ENCODE peak calls at places on chromosomes 3 and 15, in four cellular contexts. One of them, this sample, is unnamed.
A peak's percentile ranks its signal among the peaks of the same experiment; 100 is the strongest.

GRCh38 chr3:196181127-196181546 is 30.1 kb downstream of the ZDHHC19 start:
- DNase-seq in upper lobe of left lung: no peak
- DNase-seq in heart right ventricle: no peak
- DNase-seq in stomach: no peak
- DNase-seq in this sample: no peak

GRCh38 chr3:185763347-185764010 is 61.4 kb downstream of the IGF2BP2 start:
- DNase-seq in upper lobe of left lung: no peak
- DNase-seq in heart right ventricle: no peak
- DNase-seq in stomach: no peak
- DNase-seq in this sample: no peak

GRCh38 chr3:153894857-153895256 is 226.3 kb upstream of the ARHGEF26 start:
- DNase-seq in upper lobe of left lung: no peak
- DNase-seq in heart right ventricle: no peak
- DNase-seq in stomach: no peak
- DNase-seq in this sample: no peak

GRCh38 chr3:150675587-150675986 is 28.1 kb downstream of the ERICH6 start:
- DNase-seq in upper lobe of left lung: no peak
- DNase-seq in heart right ventricle: no peak
- DNase-seq in stomach: no peak
- DNase-seq in this sample: no peak

GRCh38 chr3:144032531-144033234 is 61.1 kb downstream of the DIPK2A start:
- DNase-seq in upper lobe of left lung: no peak
- DNase-seq in heart right ventricle: no peak
- DNase-seq in stomach: no peak
- DNase-seq in this sample: no peak

GRCh38 chr15:47586653-47587224 is 130.6 kb upstream of the SEMA6D start:
- DNase-seq in upper lobe of left lung: no peak
- DNase-seq in heart right ventricle: peak; percentile 59
- DNase-seq in stomach: no peak
- DNase-seq in this sample: peak; percentile 61

GRCh38 chr3:120180731-120181412 is 86.6 kb upstream of the GSK3B start:
- DNase-seq in upper lobe of left lung: no peak
- DNase-seq in heart right ventricle: no peak
- DNase-seq in stomach: no peak
- DNase-seq in this sample: no peak

GRCh38 chr3:126752303-126753190 is 48.5 kb downstream of the CHCHD6 start:
- DNase-seq in upper lobe of left lung: peak; percentile 80
- DNase-seq in heart right ventricle: peak; percentile 79
- DNase-seq in stomach: peak; percentile 76
- DNase-seq in this sample: peak; percentile 94

GRCh38 chr15:92415639-92416297 is 22.1 kb downstream of the ST8SIA2 start:
- DNase-seq in upper lobe of left lung: no peak
- DNase-seq in heart right ventricle: no peak
- DNase-seq in stomach: no peak
- DNase-seq in this sample: no peak

GRCh38 chr15:82146990-82147461 is 101.2 kb upstream of the MEX3B start:
- DNase-seq in upper lobe of left lung: no peak
- DNase-seq in heart right ventricle: no peak
- DNase-seq in stomach: no peak
- DNase-seq in this sample: no peak

GRCh38 chr3:101902041-101902440 is 52.7 kb downstream of the NFKBIZ start:
- DNase-seq in upper lobe of left lung: peak; percentile 29
- DNase-seq in heart right ventricle: no peak
- DNase-seq in stomach: no peak
- DNase-seq in this sample: no peak

DNA sequence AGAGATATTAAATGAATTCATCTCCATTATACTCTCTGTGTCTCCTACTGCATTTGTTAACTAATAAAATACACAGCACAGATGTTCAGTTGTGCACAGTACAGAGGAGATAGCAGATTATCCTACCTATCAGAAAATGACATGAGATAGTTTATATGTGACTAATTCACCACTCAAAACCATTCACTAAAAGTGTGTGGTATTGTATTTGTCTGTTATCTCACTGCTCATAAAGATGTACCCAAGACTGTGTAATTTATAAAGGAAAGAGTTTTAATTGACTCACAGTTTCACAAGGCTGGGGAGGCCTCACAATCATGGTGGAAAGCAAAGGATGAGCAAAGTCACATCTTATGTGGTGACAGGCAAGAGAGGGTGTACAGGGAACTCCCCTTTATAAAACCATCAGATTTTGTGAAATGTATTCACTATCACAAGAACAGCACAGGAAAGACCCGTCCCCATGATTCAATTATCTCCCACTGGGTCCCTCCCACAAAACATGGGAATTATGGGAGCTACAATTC is 936.3 kb downstream of the ROBO1 start:
- DNase-seq in upper lobe of left lung: no peak
- DNase-seq in heart right ventricle: no peak
- DNase-seq in stomach: no peak
- DNase-seq in this sample: no peak
- H3K4me1 ChIP-seq in upper lobe of left lung: no peaks in the 10 kb centered on the region
- H3K4me1 ChIP-seq in heart right ventricle: no peaks in the 10 kb centered on the region
- H3K4me1 ChIP-seq in stomach: no peaks in the 10 kb centered on the region
- H3K4me1 ChIP-seq in this sample: no peaks in the 10 kb centered on the region

GRCh38 chr3:124653788-124654469 is 76.3 kb upstream of the UMPS start:
- DNase-seq in upper lobe of left lung: no peak
- DNase-seq in heart right ventricle: no peak
- DNase-seq in stomach: no peak
- DNase-seq in this sample: no peak

GRCh38 chr3:124656531-124656930 is 73.7 kb upstream of the UMPS start:
- DNase-seq in upper lobe of left lung: no peak
- DNase-seq in heart right ventricle: no peak
- DNase-seq in stomach: no peak
- DNase-seq in this sample: no peak

GRCh38 chr3:124653071-124653470 is 77.2 kb upstream of the UMPS start:
- DNase-seq in upper lobe of left lung: no peak
- DNase-seq in heart right ventricle: no peak
- DNase-seq in stomach: no peak
- DNase-seq in this sample: no peak

GRCh38 chr3:124652009-124652408 is 78.2 kb upstream of the UMPS start:
- DNase-seq in upper lobe of left lung: no peak
- DNase-seq in heart right ventricle: no peak
- DNase-seq in stomach: no peak
- DNase-seq in this sample: no peak

DNA sequence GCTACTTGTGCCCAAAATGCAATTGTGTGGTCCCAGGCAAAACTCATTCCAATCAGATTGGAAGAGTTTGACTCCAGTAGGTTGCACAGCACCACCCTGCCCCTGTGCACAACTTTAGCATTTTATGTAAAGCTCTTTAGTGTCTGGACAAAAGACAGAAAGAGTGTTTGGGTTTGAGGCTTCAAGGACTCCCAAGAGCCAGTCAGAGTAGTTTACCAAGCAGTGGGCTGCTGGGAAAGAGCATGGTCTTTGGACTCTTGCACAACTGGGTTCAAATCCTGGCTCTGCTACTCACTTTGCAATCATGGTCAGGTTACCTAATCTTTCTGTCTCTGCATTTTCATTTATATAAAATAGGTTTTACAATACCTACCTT is 75.8 kb upstream of the UMPS start:
- DNase-seq in upper lobe of left lung: no peak
- DNase-seq in heart right ventricle: no peak
- DNase-seq in stomach: no peak
- DNase-seq in this sample: no peak
- H3K27me3 ChIP-seq in upper lobe of left lung: no peaks in the 10 kb centered on the region
- H3K27me3 ChIP-seq in heart right ventricle: no peaks in the 10 kb centered on the region
- H3K27me3 ChIP-seq in stomach: no peaks in the 10 kb centered on the region
- H3K27me3 ChIP-seq in this sample: no peaks in the 10 kb centered on the region

GRCh38 chr3:12943124-12944021 is 102.0 kb upstream of the RPL32 start:
- DNase-seq in upper lobe of left lung: no peak
- DNase-seq in heart right ventricle: peak; percentile 61
- DNase-seq in stomach: peak; percentile 57
- DNase-seq in this sample: no peak
- H3K27ac ChIP-seq in upper lobe of left lung: no peak overlapping the region
- H3K27ac ChIP-seq in heart right ventricle: no peak overlapping the region
- H3K27ac ChIP-seq in stomach: no peak overlapping the region
- H3K27ac ChIP-seq in this sample: no peak overlapping the region

GRCh38 chr15:71294251-71294635 is 179.0 kb downstream of the THSD4 start:
- DNase-seq in upper lobe of left lung: no peak
- DNase-seq in heart right ventricle: no peak
- DNase-seq in stomach: no peak
- DNase-seq in this sample: no peak
- H3K4me1 ChIP-seq in upper lobe of left lung: no peaks in the 10 kb centered on the region
- H3K4me1 ChIP-seq in heart right ventricle: peaks cover 24% of the 10 kb centered on the region
- H3K4me1 ChIP-seq in stomach: no peaks in the 10 kb centered on the region
- H3K4me1 ChIP-seq in this sample: no peaks in the 10 kb centered on the region

GRCh38 chr3:186826316-186826977 is 16.1 kb upstream of the ADIPOQ start:
- DNase-seq in upper lobe of left lung: no peak
- DNase-seq in heart right ventricle: no peak
- DNase-seq in stomach: no peak
- DNase-seq in this sample: peak; percentile 47
- H3K27me3 ChIP-seq in upper lobe of left lung: peaks cover 4% of the 10 kb centered on the region
- H3K27me3 ChIP-seq in heart right ventricle: no peaks in the 10 kb centered on the region
- H3K27me3 ChIP-seq in stomach: peaks cover 3% of the 10 kb centered on the region
- H3K27me3 ChIP-seq in this sample: no peaks in the 10 kb centered on the region

GRCh38 chr3:168048414-168049330 is 47.1 kb downstream of the GOLIM4 start:
- DNase-seq in upper lobe of left lung: no peak
- DNase-seq in heart right ventricle: no peak
- DNase-seq in stomach: no peak
- DNase-seq in this sample: no peak
- H3K27ac ChIP-seq in upper lobe of left lung: no peak overlapping the region
- H3K27ac ChIP-seq in heart right ventricle: peak overlapping the region; percentile 44
- H3K27ac ChIP-seq in stomach: peak overlapping the region; percentile 20
- H3K27ac ChIP-seq in this sample: peak overlapping the region; percentile 36

GRCh38 chr3:77190281-77190841 is 150.5 kb downstream of the ROBO2 start:
- DNase-seq in upper lobe of left lung: no peak
- DNase-seq in heart right ventricle: no peak
- DNase-seq in stomach: no peak
- DNase-seq in this sample: no peak
- H3K4me1 ChIP-seq in upper lobe of left lung: no peaks in the 10 kb centered on the region
- H3K4me1 ChIP-seq in heart right ventricle: no peaks in the 10 kb centered on the region
- H3K4me1 ChIP-seq in stomach: no peaks in the 10 kb centered on the region
- H3K4me1 ChIP-seq in this sample: no peaks in the 10 kb centered on the region